ENCODE peak calls at places on chromosomes 11 and 22, in five cellular contexts. N is H1, Q is H9, X is trophoblast cell, A is mesenchymal stem cell. M is an unnamed sample.

GRCh38 chr22:39243443-39244072 is 1.2 kb downstream of the PDGFB start:
- DNase-seq in N (no peak), Q (no peak), X (peak), A (peak), M (no peak)

GRCh38 chr22:17773606-17774205 is 563 bp downstream of the BID start:
- DNase-seq in N (no peak), Q (peak), X (no peak), A (peak), M (peak)

GRCh38 chr11:62391642-62392425 is 27.0 kb upstream of the SCGB1A1 start:
- DNase-seq in N (no peak), Q (no peak), X (no peak), A (no peak), M (no peak)

GRCh38 chr22:49016909-49017768 is 810.5 kb downstream of the BRD1 start:
- DNase-seq in N (no peak), Q (peak), X (no peak), A (no peak), M (no peak)

GRCh38 chr11:117477721-117478120 is 150.1 kb downstream of the CEP164 start:
- DNase-seq in N (no peak), Q (no peak), X (no peak), A (no peak), M (no peak)

GRCh38 chr11:119305556-119306372 is 11.2 kb downstream of the MCAM start:
- DNase-seq in N (no peak), Q (no peak), X (no peak), A (peak), M (no peak)

GRCh38 chr11:965206-965775 is 39.6 kb downstream of the AP2A2 start:
- DNase-seq in N (no peak), Q (no peak), X (no peak), A (no peak), M (no peak)

GRCh38 chr11:114089748-114090147 is 30.2 kb downstream of the ZBTB16 start:
- DNase-seq in N (no peak), Q (no peak), X (no peak), A (no peak), M (no peak)

GRCh38 chr11:59801981-59802638 is 8.5 kb downstream of the MRPL16 start:
- DNase-seq in N (no peak), Q (no peak), X (no peak), A (no peak), M (peak)

GRCh38 chr22:30425616-30426394 is at the start of gene MTFP1:
- DNase-seq in N (no peak), Q (peak), X (peak), A (peak), M (peak)

GRCh38 chr11:69313992-69314391 is 20.0 kb downstream of the MYEOV start:
- DNase-seq in N (no peak), Q (no peak), X (no peak), A (no peak), M (no peak)
- H2BK12ac ChIP-seq in N (no peak), Q (no peak), X (no peak), A (no peak), M (no peak)

DNA sequence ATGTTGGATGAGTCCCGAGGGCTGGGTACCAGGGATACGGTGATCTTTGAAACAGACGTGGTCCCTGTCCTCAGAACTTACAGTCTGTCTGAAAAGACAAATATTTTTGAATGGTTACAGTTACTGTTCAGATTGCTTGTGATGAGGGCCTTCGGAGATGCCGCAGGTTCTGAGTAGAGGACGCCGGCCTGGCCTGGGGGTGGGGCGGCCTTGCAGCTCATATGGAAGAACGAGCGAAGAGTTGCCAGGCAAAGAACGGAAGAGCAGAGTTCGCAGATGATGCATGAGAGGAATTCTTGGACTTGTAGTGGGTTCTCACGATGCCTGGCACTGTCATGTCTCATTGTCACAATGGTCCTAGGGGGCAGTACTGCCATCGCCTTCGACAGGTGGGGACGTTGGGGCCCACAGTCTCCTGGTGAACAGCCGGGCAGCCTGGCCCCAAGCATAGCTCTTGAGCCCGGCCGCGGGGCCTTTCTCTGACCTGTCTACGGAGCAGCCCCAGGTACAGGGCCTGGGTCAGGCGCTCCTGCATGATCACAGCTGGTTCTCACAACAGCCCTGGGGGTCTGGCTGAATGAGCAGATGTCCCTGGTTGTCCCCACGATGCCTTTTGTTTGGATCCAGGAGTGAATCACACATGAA is 60.9 kb upstream of the PARVG start:
- DNase-seq in N (no peak), Q (no peak), X (no peak), A (no peak), M (no peak)
- H3K18ac ChIP-seq in N (no peak), Q (no peak), X (no peak), A (no peak), M (peak)

DNA sequence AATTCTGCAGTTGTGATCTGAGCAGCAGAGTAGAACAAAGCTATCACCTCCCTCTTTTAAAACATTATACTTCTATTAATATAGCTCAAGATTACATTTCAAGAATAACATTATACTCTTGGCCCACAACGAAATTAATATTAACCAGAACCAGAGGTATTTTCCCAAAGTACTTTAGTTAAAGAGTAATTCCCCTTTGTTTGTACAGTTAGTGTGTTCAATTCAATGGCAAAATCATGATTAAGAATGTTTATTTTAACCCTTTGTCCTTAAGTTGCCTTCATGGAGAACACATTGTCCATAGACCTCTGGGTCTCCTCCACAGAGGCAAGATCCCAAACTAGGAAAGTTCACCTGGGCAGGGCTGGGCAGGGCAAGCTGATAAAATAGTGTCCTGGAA is 88.0 kb upstream of the CSNK2A3 start:
- DNase-seq in N (no peak), Q (no peak), X (no peak), A (no peak), M (no peak)
- H2BK120ac ChIP-seq in N (no peak), Q (no peak), X (no peak), A (no peak), M (no peak)

GRCh38 chr11:63876616-63877015 is 37.7 kb downstream of the MARK2 start:
- DNase-seq in N (no peak), Q (no peak), X (peak), A (no peak), M (no peak)

GRCh38 chr11:63882555-63883242 is 34.3 kb downstream of the RCOR2 start:
- DNase-seq in N (no peak), Q (peak), X (peak), A (no peak), M (no peak)

GRCh38 chr11:63877658-63878241 is 38.8 kb downstream of the MARK2 start:
- DNase-seq in N (no peak), Q (no peak), X (no peak), A (no peak), M (no peak)

GRCh38 chr11:63880031-63880841 is 36.7 kb downstream of the RCOR2 start:
- DNase-seq in N (no peak), Q (no peak), X (no peak), A (peak), M (no peak)

GRCh38 chr11:63879598-63879997 is 37.4 kb downstream of the RCOR2 start:
- DNase-seq in N (no peak), Q (no peak), X (no peak), A (no peak), M (no peak)
- H2BK12ac ChIP-seq in N (no peak), Q (no peak), X (no peak), A (peak), M (no peak)

GRCh38 chr11:131169057-131169456 is 201.4 kb upstream of the NTM start:
- DNase-seq in N (no peak), Q (no peak), X (no peak), A (no peak), M (no peak)
- H3K18ac ChIP-seq in N (no peak), Q (no peak), X (no peak), A (no peak), M (no peak)

DNA sequence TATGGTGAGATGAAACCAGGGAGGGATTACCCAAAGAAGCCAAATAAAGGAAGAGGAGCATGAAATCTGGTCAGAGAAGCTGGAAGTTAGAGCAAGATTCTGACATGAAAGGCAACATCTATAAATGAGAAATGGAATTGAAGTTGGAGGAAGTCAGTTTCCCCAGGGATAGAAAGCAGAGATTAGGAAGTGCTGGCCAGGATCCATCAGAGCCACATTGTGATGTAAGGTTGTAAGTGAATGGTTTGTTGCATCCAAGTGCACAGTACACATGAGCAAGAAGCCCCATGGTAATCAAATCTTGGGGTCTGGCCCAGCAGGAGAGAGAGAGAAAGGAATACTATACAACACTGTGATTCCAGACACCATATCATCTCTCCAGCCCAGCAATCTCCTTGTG is 6.6 kb upstream of the NLRP10 start:
- DNase-seq in N (no peak), Q (no peak), X (no peak), A (no peak), M (no peak)
- H2BK120ac ChIP-seq in N (no peak), Q (no peak), X (no peak), A (no peak), M (no peak)

DNA sequence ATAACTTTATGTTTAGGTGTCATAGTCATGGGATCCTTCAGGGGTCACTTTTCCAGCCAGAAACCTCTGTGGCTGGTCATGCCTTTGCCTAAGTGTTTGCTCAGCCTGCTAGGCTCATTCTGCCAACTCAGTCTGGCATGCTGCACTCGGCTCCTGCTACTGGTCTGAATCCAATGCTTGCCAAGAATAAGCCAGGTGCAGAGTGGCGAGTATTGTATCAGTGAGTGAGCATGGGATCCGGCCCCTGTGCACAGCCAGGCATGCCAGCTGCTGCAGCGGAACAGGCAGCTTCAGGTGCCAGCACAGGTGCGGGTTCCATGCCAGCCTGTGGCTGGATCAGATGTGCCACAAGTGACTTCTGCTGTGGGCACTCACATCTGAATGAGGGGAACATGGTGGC is 1269.3 kb upstream of the CNTN5 start:
- DNase-seq in N (no peak), Q (no peak), X (no peak), A (no peak), M (no peak)
- H2BK12ac ChIP-seq in N (no peak), Q (no peak), X (no peak), A (peak), M (peak)

GRCh38 chr11:83088965-83089364 is 17.3 kb upstream of the RAB30 start:
- DNase-seq in N (no peak), Q (no peak), X (no peak), A (no peak), M (no peak)
- H3K18ac ChIP-seq in N (no peak), Q (no peak), X (no peak), A (no peak), M (no peak)